ENCODE peak calls at places on chromosome 16, in nine cellular contexts. Z is heart left ventricle; J is CD8-positive, alpha-beta memory T cell; S is mammary epithelial cell; F is endothelial cell of umbilical vein; L is Peyer's patch; E is cardiac muscle cell; M is heart right ventricle; D is mesenchymal stem cell. N is an unnamed sample. For H3K4me1, the result is how much of the 10 kb centered on the place peaks cover.

GRCh38 chr16:88971371-88972097 is 5.5 kb downstream of the CBFA2T3 start:
- DNase-seq in Z (peak), J (no peak), S (no peak), F (no peak), L (peak), E (no peak), M (peak), D (no peak), N (no peak)

GRCh38 chr16:77816293-77816692 is 27.9 kb downstream of the VAT1L start:
- DNase-seq in Z (no peak), J (no peak), S (no peak), F (no peak), L (no peak), E (peak), M (no peak), D (peak), N (no peak)

GRCh38 chr16:86498661-86499493 is 11.4 kb upstream of the FOXF1 start:
- DNase-seq in Z (peak), J (no peak), S (no peak), F (no peak), L (no peak), E (peak), M (no peak), D (peak), N (no peak)

GRCh38 chr16:4496305-4496704 is 20.1 kb downstream of the HMOX2 start:
- DNase-seq in Z (no peak), J (no peak), S (peak), F (no peak), L (no peak), E (no peak), M (no peak), D (peak), N (no peak)

GRCh38 chr16:28009586-28010373 is 53.7 kb downstream of the GSG1L start:
- DNase-seq in Z (no peak), J (no peak), S (no peak), F (no peak), L (no peak), E (no peak), M (no peak), D (no peak), N (no peak)

GRCh38 chr16:50114357-50115129 is 38.6 kb upstream of the TENT4B start:
- DNase-seq in Z (no peak), J (no peak), S (peak), F (no peak), L (no peak), E (no peak), M (no peak), D (no peak), N (no peak)

GRCh38 chr16:15765880-15766279 is 90.9 kb downstream of the MYH11 start:
- DNase-seq in Z (no peak), J (peak), S (peak), F (peak), L (peak), E (peak), M (no peak), D (peak), N (no peak)

GRCh38 chr16:23710008-23710407 is 3.0 kb downstream of the ERN2 start:
- DNase-seq in Z (no peak), J (no peak), S (no peak), F (no peak), L (no peak), E (no peak), M (no peak), D (no peak), N (no peak)

GRCh38 chr16:1899641-1900451 is 18.4 kb downstream of the HS3ST6 start:
- DNase-seq in Z (peak), J (no peak), S (peak), F (no peak), L (no peak), E (no peak), M (no peak), D (no peak), N (no peak)

GRCh38 chr16:4797805-4798252 is 2.7 kb downstream of the SMIM22 start:
- DNase-seq in Z (no peak), J (no peak), S (no peak), F (no peak), L (no peak), E (no peak), M (no peak), D (no peak), N (no peak)

GRCh38 chr16:35203636-35204035 is 1744.2 kb downstream of the TP53TG3F start:
- DNase-seq in Z (no peak), J (no peak), S (no peak), F (no peak), L (no peak), E (no peak), M (no peak), D (no peak), N (no peak)

GRCh38 chr16:67199808-67200198 is 872 bp downstream of the ELMO3 start:
- DNase-seq in Z (no peak), J (no peak), S (no peak), F (no peak), L (no peak), E (no peak), M (no peak), D (no peak), N (no peak)

GRCh38 chr16:11575223-11575589 is 11.5 kb downstream of the LITAF start:
- DNase-seq in Z (no peak), J (no peak), S (no peak), F (no peak), L (no peak), E (no peak), M (no peak), D (no peak), N (no peak)
- H3K4me1 ChIP-seq in Z (under half), J (half or more), S (under half), F (under half), L (under half), E (under half), M (under half), D (under half), N (half or more)

DNA sequence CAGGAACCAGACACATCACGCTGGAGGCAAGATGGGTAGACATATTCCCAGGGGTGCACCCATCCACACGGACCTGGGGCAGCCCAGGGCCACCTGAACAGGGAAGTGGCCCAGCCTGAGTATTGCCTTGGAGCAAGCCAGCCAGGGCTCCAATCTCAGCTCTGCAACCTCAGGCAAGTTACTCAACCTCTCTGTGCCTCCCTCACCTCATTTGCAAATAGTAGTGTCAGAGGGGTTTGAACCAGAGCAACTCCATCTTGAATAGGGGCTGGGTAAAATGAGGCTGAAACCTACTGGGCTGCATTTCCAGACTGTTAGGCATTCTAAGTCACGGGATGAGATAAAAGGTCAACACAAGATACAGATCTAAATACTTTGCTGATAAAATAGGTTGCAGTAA is 35.1 kb upstream of the SNN start:
- DNase-seq in Z (no peak), J (no peak), S (no peak), F (no peak), L (no peak), E (no peak), M (no peak), D (no peak), N (no peak)
- H3K4me3 ChIP-seq in Z (no peak), J (no peak), S (no peak), F (no peak), L (no peak), E (no peak), M (no peak), D (no peak), N (no peak)

GRCh38 chr16:8717892-8718400 is 43.5 kb downstream of the ABAT start:
- DNase-seq in Z (no peak), J (no peak), S (no peak), F (no peak), L (no peak), E (no peak), M (no peak), D (no peak), N (no peak)
- H3K4me1 ChIP-seq in Z (under half), J (under half), S (under half), F (under half), L (under half), E (half or more), M (under half), D (under half), N (under half)

GRCh38 chr16:85034591-85035433 is 7.2 kb downstream of the KIAA0513 start:
- DNase-seq in Z (no peak), J (no peak), S (no peak), F (no peak), L (no peak), E (no peak), M (no peak), D (no peak), N (no peak)

GRCh38 chr16:85037721-85038120 is 10.1 kb downstream of the KIAA0513 start:
- DNase-seq in Z (peak), J (no peak), S (no peak), F (no peak), L (no peak), E (no peak), M (no peak), D (no peak), N (no peak)

GRCh38 chr16:85037050-85037410 is 9.4 kb downstream of the KIAA0513 start:
- DNase-seq in Z (peak), J (no peak), S (peak), F (peak), L (no peak), E (peak), M (no peak), D (peak), N (no peak)

GRCh38 chr16:85033153-85033552 is 5.6 kb downstream of the KIAA0513 start:
- DNase-seq in Z (no peak), J (no peak), S (no peak), F (no peak), L (no peak), E (no peak), M (no peak), D (no peak), N (no peak)

GRCh38 chr16:85036398-85037049 is 8.9 kb downstream of the KIAA0513 start:
- DNase-seq in Z (no peak), J (no peak), S (no peak), F (no peak), L (no peak), E (peak), M (no peak), D (peak), N (no peak)
- H3K4me3 ChIP-seq in Z (no peak), J (no peak), S (no peak), F (no peak), L (no peak), E (no peak), M (no peak), D (no peak), N (no peak)

GRCh38 chr16:75252049-75252864 is 833 bp upstream of the BCAR1 start:
- DNase-seq in Z (no peak), J (no peak), S (no peak), F (no peak), L (no peak), E (no peak), M (no peak), D (no peak), N (no peak)

GRCh38 chr16:75250089-75250808 is 1.2 kb downstream of the BCAR1 start:
- DNase-seq in Z (peak), J (no peak), S (no peak), F (no peak), L (no peak), E (no peak), M (peak), D (peak), N (no peak)

GRCh38 chr16:75252946-75253911 is 1.8 kb upstream of the BCAR1 start:
- DNase-seq in Z (peak), J (no peak), S (no peak), F (peak), L (no peak), E (peak), M (peak), D (peak), N (no peak)

GRCh38 chr16:75250809-75251279 is 580 bp downstream of the BCAR1 start:
- DNase-seq in Z (peak), J (no peak), S (no peak), F (no peak), L (no peak), E (no peak), M (peak), D (peak), N (no peak)

DNA sequence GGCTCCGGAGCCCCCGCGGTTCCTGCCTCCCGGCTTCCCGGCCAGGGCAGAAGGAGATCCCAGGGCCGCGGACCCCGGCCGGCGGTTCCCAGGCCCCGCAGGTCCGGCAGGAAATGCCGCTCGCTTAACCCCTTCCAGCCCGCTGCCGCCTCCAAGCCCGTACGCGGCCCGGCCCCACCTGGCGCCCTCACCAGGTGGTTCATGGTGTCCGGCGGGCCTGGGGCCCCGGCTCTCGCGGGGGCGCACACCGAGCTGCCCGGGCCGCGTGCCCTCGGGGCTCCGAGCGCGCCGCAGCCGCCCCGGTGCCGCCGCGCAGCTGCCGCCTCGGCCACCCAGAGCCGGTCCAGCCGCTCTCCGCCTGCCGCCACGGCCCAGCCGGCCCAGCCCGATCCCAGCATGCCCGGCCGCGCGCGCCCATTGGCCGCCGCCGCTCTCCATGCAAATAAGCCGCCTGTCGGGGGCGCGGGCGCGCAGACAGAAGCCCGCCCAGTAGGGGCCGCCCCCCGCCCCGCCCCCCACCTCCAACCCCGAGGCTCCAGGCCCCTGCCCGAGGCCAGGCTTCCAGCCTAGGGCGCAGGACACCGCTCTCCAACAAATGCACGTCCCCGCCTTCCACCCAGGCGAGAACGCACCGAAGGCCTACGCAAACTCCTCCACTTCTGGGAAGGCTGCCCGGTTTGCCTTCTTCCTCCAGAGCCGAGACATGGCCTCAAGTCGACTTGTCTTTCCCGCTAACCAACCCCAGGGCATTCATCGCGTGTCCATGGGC is at the start of gene BCAR1:
- DNase-seq in Z (peak), J (no peak), S (peak), F (peak), L (no peak), E (peak), M (peak), D (peak), N (no peak)
- H3K4me1 ChIP-seq in Z (half or more), J (under half), S (half or more), F (half or more), L (under half), E (half or more), M (half or more), D (half or more), N (under half)

GRCh38 chr16:54938351-54939346 is 8.0 kb downstream of the IRX5 start:
- DNase-seq in Z (no peak), J (no peak), S (peak), F (peak), L (no peak), E (peak), M (no peak), D (peak), N (no peak)
- H3K4me3 ChIP-seq in Z (peak), J (no peak), S (peak), F (no peak), L (no peak), E (no peak), M (peak), D (peak), N (no peak)

GRCh38 chr16:75301804-75302203 is 50.4 kb upstream of the BCAR1 start:
- DNase-seq in Z (no peak), J (no peak), S (no peak), F (no peak), L (no peak), E (no peak), M (no peak), D (peak), N (no peak)
- H3K4me1 ChIP-seq in Z (under half), J (under half), S (under half), F (under half), L (under half), E (under half), M (under half), D (under half), N (under half)

GRCh38 chr16:79175286-79176057 is 425.1 kb downstream of the MAF start:
- DNase-seq in Z (no peak), J (no peak), S (no peak), F (no peak), L (no peak), E (no peak), M (no peak), D (no peak), N (no peak)
- H3K4me3 ChIP-seq in Z (no peak), J (no peak), S (no peak), F (no peak), L (no peak), E (no peak), M (no peak), D (no peak), N (no peak)

GRCh38 chr16:8944113-8944765 is 19.5 kb downstream of the USP7 start:
- DNase-seq in Z (no peak), J (no peak), S (no peak), F (no peak), L (no peak), E (no peak), M (no peak), D (no peak), N (no peak)

GRCh38 chr16:8941718-8942344 is 21.9 kb downstream of the USP7 start:
- DNase-seq in Z (no peak), J (no peak), S (no peak), F (no peak), L (no peak), E (no peak), M (no peak), D (no peak), N (no peak)

GRCh38 chr16:8946544-8946943 is 17.2 kb downstream of the USP7 start:
- DNase-seq in Z (no peak), J (no peak), S (no peak), F (no peak), L (no peak), E (no peak), M (no peak), D (no peak), N (peak)

GRCh38 chr16:8945626-8946296 is 17.9 kb downstream of the USP7 start:
- DNase-seq in Z (no peak), J (no peak), S (no peak), F (no peak), L (no peak), E (no peak), M (no peak), D (no peak), N (no peak)

GRCh38 chr16:8943001-8943763 is 20.5 kb downstream of the USP7 start:
- DNase-seq in Z (no peak), J (no peak), S (no peak), F (no peak), L (no peak), E (no peak), M (no peak), D (no peak), N (no peak)
- H3K4me1 ChIP-seq in Z (under half), J (half or more), S (under half), F (under half), L (under half), E (under half), M (half or more), D (under half), N (half or more)

GRCh38 chr16:75263963-75264445 is 12.6 kb upstream of the BCAR1 start:
- DNase-seq in Z (peak), J (no peak), S (no peak), F (no peak), L (no peak), E (no peak), M (peak), D (peak), N (no peak)
- H3K4me3 ChIP-seq in Z (peak), J (no peak), S (peak), F (peak), L (no peak), E (no peak), M (peak), D (peak), N (no peak)